ENCODE peak calls at places on chromosomes 16 and 17, in five cellular contexts. One of them, this sample, is unnamed. For H3K4me1, the result is how much of the 10 kb centered on the place peaks cover.

GRCh38 chr16:31333686-31334649 is 21.0 kb upstream of the ITGAX start:
- DNase-seq in left ventricle myocardium inferior: no peak
- DNase-seq in H1: no peak
- DNase-seq in endodermal cell: peak
- DNase-seq in GM23248: peak
- DNase-seq in this sample: no peak

GRCh38 chr17:67520916-67521772 is 144.1 kb downstream of the PITPNC1 start:
- DNase-seq in left ventricle myocardium inferior: no peak
- DNase-seq in H1: no peak
- DNase-seq in endodermal cell: no peak
- DNase-seq in GM23248: peak
- DNase-seq in this sample: no peak

GRCh38 chr16:86516618-86517003 is 6.3 kb downstream of the FOXF1 start:
- DNase-seq in H1: no peak
- DNase-seq in left ventricle myocardium inferior: no peak
- DNase-seq in GM23248: peak
- DNase-seq in endodermal cell: peak
- DNase-seq in this sample: no peak

GRCh38 chr16:66358231-66358630 is 8.3 kb upstream of the CDH5 start:
- DNase-seq in H1: no peak
- DNase-seq in left ventricle myocardium inferior: no peak
- DNase-seq in GM23248: peak
- DNase-seq in endodermal cell: no peak
- DNase-seq in this sample: peak

GRCh38 chr16:939941-940340 is 30.8 kb downstream of the LMF1 start:
- DNase-seq in GM23248: no peak
- DNase-seq in endodermal cell: no peak
- DNase-seq in H1: no peak
- DNase-seq in left ventricle myocardium inferior: no peak
- DNase-seq in this sample: no peak

GRCh38 chr17:30477758-30478115 is 529 bp downstream of the GOSR1 start:
- DNase-seq in endodermal cell: no peak
- DNase-seq in H1: no peak
- DNase-seq in left ventricle myocardium inferior: no peak
- DNase-seq in GM23248: peak
- DNase-seq in this sample: no peak

GRCh38 chr17:81684442-81684911 is 666 bp downstream of the HGS start:
- DNase-seq in H1: no peak
- DNase-seq in left ventricle myocardium inferior: no peak
- DNase-seq in GM23248: no peak
- DNase-seq in endodermal cell: no peak
- DNase-seq in this sample: no peak

GRCh38 chr17:48569676-48570324 is 8.3 kb downstream of the HOXB4 start:
- DNase-seq in endodermal cell: no peak
- DNase-seq in H1: no peak
- DNase-seq in left ventricle myocardium inferior: no peak
- DNase-seq in GM23248: no peak
- DNase-seq in this sample: no peak

GRCh38 chr16:87163637-87164036 is 153.6 kb downstream of the C16orf95 start:
- DNase-seq in left ventricle myocardium inferior: no peak
- DNase-seq in GM23248: peak
- DNase-seq in endodermal cell: no peak
- DNase-seq in H1: no peak
- DNase-seq in this sample: no peak

GRCh38 chr17:7323731-7324437 is 5.3 kb downstream of the NEURL4 start:
- DNase-seq in endodermal cell: peak
- DNase-seq in GM23248: peak
- DNase-seq in H1: peak
- DNase-seq in left ventricle myocardium inferior: peak
- DNase-seq in this sample: peak

GRCh38 chr17:75511610-75512575 is 3.4 kb downstream of the CASKIN2 start:
- DNase-seq in endodermal cell: no peak
- DNase-seq in left ventricle myocardium inferior: peak
- DNase-seq in H1: no peak
- DNase-seq in GM23248: no peak
- DNase-seq in this sample: peak

GRCh38 chr16:12675852-12676251 is 127.8 kb downstream of the CPPED1 start:
- DNase-seq in GM23248: peak
- DNase-seq in H1: no peak
- DNase-seq in endodermal cell: no peak
- DNase-seq in left ventricle myocardium inferior: no peak
- DNase-seq in this sample: no peak

GRCh38 chr17:1590031-1590746 is 27.6 kb upstream of the PITPNA start:
- DNase-seq in GM23248: peak
- DNase-seq in H1: no peak
- DNase-seq in left ventricle myocardium inferior: peak
- DNase-seq in endodermal cell: peak
- DNase-seq in this sample: no peak

GRCh38 chr17:68011199-68011665 is 15.0 kb upstream of the C17orf58 start:
- DNase-seq in endodermal cell: peak
- DNase-seq in left ventricle myocardium inferior: peak
- DNase-seq in H1: peak
- DNase-seq in GM23248: peak
- DNase-seq in this sample: peak

GRCh38 chr16:55021595-55022475 is 91.2 kb downstream of the IRX5 start:
- DNase-seq in left ventricle myocardium inferior: no peak
- DNase-seq in endodermal cell: peak
- DNase-seq in H1: peak
- DNase-seq in GM23248: peak
- DNase-seq in this sample: no peak

GRCh38 chr17:48375356-48375755 is 54.7 kb downstream of the SKAP1 start:
- DNase-seq in endodermal cell: no peak
- DNase-seq in GM23248: peak
- DNase-seq in H1: no peak
- DNase-seq in left ventricle myocardium inferior: no peak
- DNase-seq in this sample: no peak

GRCh38 chr16:5582529-5582928 is 484.9 kb upstream of the EEF2KMT start:
- DNase-seq in endodermal cell: no peak
- DNase-seq in left ventricle myocardium inferior: no peak
- DNase-seq in GM23248: no peak
- DNase-seq in H1: no peak
- DNase-seq in this sample: no peak

GRCh38 chr16:89061590-89062380 is 31.9 kb upstream of the ACSF3 start:
- DNase-seq in GM23248: no peak
- DNase-seq in H1: no peak
- DNase-seq in left ventricle myocardium inferior: no peak
- DNase-seq in endodermal cell: no peak
- DNase-seq in this sample: no peak

GRCh38 chr17:19626079-19626478 is 22.5 kb upstream of the ALDH3A2 start:
- DNase-seq in GM23248: no peak
- DNase-seq in H1: no peak
- DNase-seq in left ventricle myocardium inferior: no peak
- DNase-seq in endodermal cell: no peak
- DNase-seq in this sample: no peak

GRCh38 chr16:50680907-50681885 is at the start of gene SNX20:
- DNase-seq in H1: no peak
- DNase-seq in GM23248: no peak
- DNase-seq in left ventricle myocardium inferior: peak
- DNase-seq in endodermal cell: peak
- DNase-seq in this sample: no peak

GRCh38 chr17:40931311-40931710 is 6.1 kb downstream of the KRT23 start:
- DNase-seq in endodermal cell: no peak
- DNase-seq in GM23248: no peak
- DNase-seq in H1: no peak
- DNase-seq in left ventricle myocardium inferior: no peak
- DNase-seq in this sample: no peak

GRCh38 chr17:40936437-40936971 is 942 bp downstream of the KRT23 start:
- DNase-seq in H1: no peak
- DNase-seq in left ventricle myocardium inferior: no peak
- DNase-seq in endodermal cell: no peak
- DNase-seq in GM23248: no peak
- DNase-seq in this sample: no peak

GRCh38 chr17:40935624-40936023 is 1.8 kb downstream of the KRT23 start:
- DNase-seq in left ventricle myocardium inferior: no peak
- DNase-seq in endodermal cell: no peak
- DNase-seq in H1: no peak
- DNase-seq in GM23248: no peak
- DNase-seq in this sample: no peak

GRCh38 chr17:40936976-40937375 is 470 bp downstream of the KRT23 start:
- DNase-seq in endodermal cell: peak
- DNase-seq in left ventricle myocardium inferior: no peak
- DNase-seq in GM23248: no peak
- DNase-seq in H1: no peak
- DNase-seq in this sample: no peak

GRCh38 chr17:40932608-40933007 is 4.8 kb downstream of the KRT23 start:
- DNase-seq in left ventricle myocardium inferior: no peak
- DNase-seq in GM23248: no peak
- DNase-seq in endodermal cell: no peak
- DNase-seq in H1: no peak
- DNase-seq in this sample: no peak
- H3K4me1 ChIP-seq in left ventricle myocardium inferior: under half
- H3K4me1 ChIP-seq in GM23248: under half
- H3K4me1 ChIP-seq in endodermal cell: under half
- H3K4me1 ChIP-seq in H1: under half
- H3K4me1 ChIP-seq in this sample: under half

GRCh38 chr17:43019418-43019817 is 2.8 kb downstream of the VAT1 start:
- DNase-seq in GM23248: peak
- DNase-seq in H1: no peak
- DNase-seq in left ventricle myocardium inferior: no peak
- DNase-seq in endodermal cell: peak
- DNase-seq in this sample: no peak

GRCh38 chr17:43021739-43022512 is at the start of gene VAT1:
- DNase-seq in GM23248: peak
- DNase-seq in H1: peak
- DNase-seq in left ventricle myocardium inferior: peak
- DNase-seq in endodermal cell: peak
- DNase-seq in this sample: peak

GRCh38 chr17:43020789-43021738 is 1.1 kb downstream of the VAT1 start:
- DNase-seq in left ventricle myocardium inferior: peak
- DNase-seq in endodermal cell: peak
- DNase-seq in GM23248: peak
- DNase-seq in H1: peak
- DNase-seq in this sample: peak

GRCh38 chr17:43018932-43019331 is 3.3 kb downstream of the VAT1 start:
- DNase-seq in H1: no peak
- DNase-seq in left ventricle myocardium inferior: no peak
- DNase-seq in GM23248: peak
- DNase-seq in endodermal cell: no peak
- DNase-seq in this sample: no peak

DNA sequence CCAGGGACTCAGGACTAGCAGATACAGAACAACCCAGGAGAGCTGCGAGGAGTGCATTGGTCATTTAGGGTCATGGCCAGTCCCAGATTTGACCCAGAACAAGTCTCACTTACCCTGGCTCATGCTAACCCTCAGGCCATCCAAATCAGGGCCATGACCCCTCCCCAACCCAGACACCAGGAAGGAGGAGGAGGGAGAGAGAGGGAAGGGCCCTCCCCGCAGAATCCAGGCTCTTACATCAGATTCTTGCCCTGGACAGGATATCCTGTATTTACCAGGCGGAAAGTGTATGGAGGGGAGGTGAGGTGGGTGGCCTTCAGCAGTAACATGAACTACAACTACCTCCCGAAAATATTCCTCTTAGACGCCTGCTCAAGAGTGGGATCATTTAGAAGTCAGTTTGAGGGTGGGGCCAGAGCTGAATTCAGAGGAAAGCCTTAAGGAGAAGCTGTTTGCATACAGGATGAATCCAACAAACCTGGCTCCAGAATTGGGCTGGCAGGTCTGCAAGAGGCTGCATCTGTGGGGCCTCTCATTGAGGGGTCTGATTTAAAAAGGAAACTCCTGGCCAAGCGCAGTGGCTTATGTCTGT is 2.1 kb downstream of the VAT1 start:
- DNase-seq in H1: no peak
- DNase-seq in endodermal cell: peak
- DNase-seq in left ventricle myocardium inferior: no peak
- DNase-seq in GM23248: no peak
- DNase-seq in this sample: no peak
- H3K4me3 ChIP-seq in H1: no peak
- H3K4me3 ChIP-seq in endodermal cell: peak
- H3K4me3 ChIP-seq in left ventricle myocardium inferior: peak
- H3K4me3 ChIP-seq in GM23248: peak
- H3K4me3 ChIP-seq in this sample: peak

GRCh38 chr16:67529639-67530012 is 997 bp downstream of the RIPOR1 start:
- DNase-seq in GM23248: peak
- DNase-seq in H1: no peak
- DNase-seq in left ventricle myocardium inferior: no peak
- DNase-seq in endodermal cell: no peak
- DNase-seq in this sample: no peak

GRCh38 chr16:67528870-67529638 is 425 bp downstream of the RIPOR1 start:
- DNase-seq in endodermal cell: peak
- DNase-seq in GM23248: peak
- DNase-seq in left ventricle myocardium inferior: peak
- DNase-seq in H1: peak
- DNase-seq in this sample: peak

GRCh38 chr16:67531247-67531646 is 2.6 kb downstream of the RIPOR1 start:
- DNase-seq in left ventricle myocardium inferior: no peak
- DNase-seq in H1: no peak
- DNase-seq in GM23248: no peak
- DNase-seq in endodermal cell: no peak
- DNase-seq in this sample: no peak

GRCh38 chr16:67528222-67528869 is at the start of gene RIPOR1:
- DNase-seq in endodermal cell: peak
- DNase-seq in left ventricle myocardium inferior: peak
- DNase-seq in GM23248: peak
- DNase-seq in H1: peak
- DNase-seq in this sample: peak

GRCh38 chr16:67530013-67530939 is 1.6 kb downstream of the RIPOR1 start:
- DNase-seq in endodermal cell: peak
- DNase-seq in H1: peak
- DNase-seq in left ventricle myocardium inferior: peak
- DNase-seq in GM23248: peak
- DNase-seq in this sample: peak
- H3K27ac ChIP-seq in endodermal cell: no peak
- H3K27ac ChIP-seq in H1: no peak
- H3K27ac ChIP-seq in left ventricle myocardium inferior: peak
- H3K27ac ChIP-seq in GM23248: peak
- H3K27ac ChIP-seq in this sample: peak

DNA sequence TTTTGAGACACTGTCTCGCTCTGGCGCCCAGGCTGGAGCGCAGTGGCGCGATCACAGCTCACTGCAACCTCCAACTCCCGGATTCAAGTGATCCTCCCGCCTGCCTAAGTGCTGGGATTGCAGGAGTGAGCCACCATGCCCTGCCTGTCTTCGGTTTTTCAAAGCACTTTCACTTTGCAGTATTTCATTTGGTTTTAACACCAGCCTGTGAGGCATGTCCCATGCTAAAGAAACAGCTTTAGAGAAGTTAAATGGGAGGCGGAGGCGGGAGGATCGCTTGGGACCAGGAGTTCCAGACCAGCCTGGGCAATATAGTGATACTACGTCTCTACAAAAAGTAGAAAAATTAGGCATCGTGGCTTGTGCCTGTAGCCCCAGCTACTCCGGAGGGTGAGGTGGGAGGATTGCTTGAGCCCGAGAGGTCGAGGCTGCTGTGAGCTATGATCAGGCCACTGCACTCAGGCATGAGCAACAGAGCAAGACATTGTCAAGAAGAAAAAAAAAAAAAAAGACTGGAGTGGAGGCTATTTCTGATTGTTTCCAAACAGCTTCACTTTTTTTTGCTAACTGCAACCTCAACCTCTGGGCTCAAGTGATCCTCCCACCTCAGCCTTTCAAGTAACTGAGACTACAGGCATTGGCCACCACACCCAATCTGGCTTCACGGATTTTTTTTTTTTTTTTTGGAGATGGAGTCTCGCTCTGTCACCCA is 1.3 kb downstream of the METTL23 start:
- DNase-seq in GM23248: peak
- DNase-seq in endodermal cell: peak
- DNase-seq in H1: no peak
- DNase-seq in left ventricle myocardium inferior: no peak
- DNase-seq in this sample: no peak
- H3K4me1 ChIP-seq in GM23248: under half
- H3K4me1 ChIP-seq in endodermal cell: under half
- H3K4me1 ChIP-seq in H1: under half
- H3K4me1 ChIP-seq in left ventricle myocardium inferior: half or more
- H3K4me1 ChIP-seq in this sample: half or more

This sample was measured in upper lobe of right lung.